ENCODE peak calls at places on chromosomes 5 and 9, in four cellular contexts. X is A549, A is K562, T is HepG2. Y is an unnamed sample. For H3K9me3, the result is how much of the 10 kb centered on the place peaks cover.

GRCh38 chr9:137776306-137776995 is 101.1 kb upstream of the CACNA1B start:
- DNase-seq in A (no peak), T (no peak), X (no peak), Y (no peak)

GRCh38 chr5:143543358-143544255 is 140.1 kb upstream of the NR3C1 start:
- DNase-seq in T (peak), X (peak), A (no peak), Y (no peak)

GRCh38 chr5:139878093-139878492 is 82.5 kb downstream of the PSD2 start:
- DNase-seq in X (no peak), A (peak), T (no peak), Y (no peak)

GRCh38 chr9:81648891-81649290 is 40.5 kb downstream of the TLE1 start:
- DNase-seq in X (no peak), T (no peak), A (no peak), Y (no peak)

GRCh38 chr9:87836951-87837715 is 45.5 kb upstream of the SPATA31E1 start:
- DNase-seq in X (no peak), A (no peak), T (no peak), Y (no peak)

GRCh38 chr5:93189707-93190120 is 391.3 kb downstream of the NR2F1-AS1 start:
- DNase-seq in A (no peak), T (peak), X (peak), Y (no peak)

GRCh38 chr5:164608507-164608906 is 1103.1 kb downstream of the MAT2B start:
- DNase-seq in T (no peak), A (no peak), X (no peak), Y (no peak)

GRCh38 chr9:134435527-134436355 is 109.5 kb downstream of the RXRA start:
- DNase-seq in A (no peak), X (no peak), T (no peak), Y (no peak)

GRCh38 chr9:81424431-81424830 is 264.9 kb downstream of the TLE1 start:
- DNase-seq in X (no peak), A (no peak), T (no peak), Y (no peak)

GRCh38 chr9:4887556-4887955 is 94.8 kb downstream of the RCL1 start:
- DNase-seq in T (no peak), X (no peak), A (no peak), Y (no peak)

GRCh38 chr9:112076814-112077213 is 98.3 kb downstream of the SUSD1 start:
- DNase-seq in T (no peak), X (no peak), A (no peak), Y (no peak)

GRCh38 chr5:143600396-143601075 is 197.1 kb upstream of the NR3C1 start:
- DNase-seq in X (no peak), T (peak), A (no peak), Y (no peak)

GRCh38 chr5:61467766-61468482 is 135.9 kb downstream of the ZSWIM6 start:
- DNase-seq in T (no peak), X (no peak), A (no peak), Y (no peak)

GRCh38 chr5:39459091-39459490 is 34.3 kb upstream of the DAB2 start:
- DNase-seq in X (peak), T (no peak), A (no peak), Y (no peak)

GRCh38 chr9:135134253-135135028 is 47.0 kb downstream of the OLFM1 start:
- DNase-seq in A (no peak), X (no peak), T (no peak), Y (no peak)

GRCh38 chr5:80884851-80885697 is 75.1 kb upstream of the RASGRF2 start:
- DNase-seq in X (no peak), T (no peak), A (no peak), Y (no peak)

GRCh38 chr9:35716236-35716635 is 15.8 kb downstream of the TLN1 start:
- DNase-seq in T (no peak), X (peak), A (no peak), Y (no peak)

GRCh38 chr9:35714579-35715252 is 17.3 kb downstream of the TLN1 start:
- DNase-seq in T (no peak), X (no peak), A (no peak), Y (no peak)

GRCh38 chr9:35712762-35713400 is 19.1 kb downstream of the TLN1 start:
- DNase-seq in A (no peak), T (no peak), X (no peak), Y (no peak)

GRCh38 chr9:35713578-35713977 is 18.4 kb downstream of the TLN1 start:
- DNase-seq in A (no peak), T (no peak), X (no peak), Y (no peak)

DNA sequence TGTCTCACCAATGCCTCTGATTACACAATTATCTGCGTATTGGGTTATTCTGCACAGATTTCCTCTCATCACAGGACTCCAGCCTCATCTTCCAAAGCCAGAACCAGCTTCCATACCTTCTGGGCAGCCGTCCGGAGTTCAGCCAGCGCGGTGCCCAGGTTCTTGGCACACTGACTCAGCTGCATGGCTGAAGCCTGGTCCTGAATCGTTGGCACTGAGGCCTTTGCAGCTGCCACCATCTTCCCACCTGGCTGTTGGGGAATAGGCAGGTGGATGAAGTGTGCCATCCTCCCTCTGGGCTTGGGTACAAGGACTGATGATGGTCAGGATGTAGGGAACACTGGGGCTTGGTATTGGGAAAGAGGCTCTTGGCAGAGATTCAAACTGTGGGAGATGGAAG is 17.9 kb downstream of the TLN1 start:
- DNase-seq in T (no peak), X (no peak), A (no peak), Y (no peak)
- TF ChIP-seq POLR2AphosphoS2 in T (no peak), X (no peak), A (no peak), Y (no peak)

GRCh38 chr5:135874461-135874860 is 21.2 kb downstream of the IL9 start:
- DNase-seq in T (no peak), A (no peak), X (no peak), Y (no peak)
- H3K9me3 ChIP-seq in T (under half), A (under half), X (under half), Y (under half)

GRCh38 chr5:96977228-96977627 is 41.3 kb downstream of the LNPEP start:
- DNase-seq in T (no peak), X (no peak), A (no peak), Y (no peak)
- TF ChIP-seq POLR2AphosphoS2 in T (no peak), X (no peak), A (no peak), Y (no peak)

GRCh38 chr9:64015136-64015535 is 1269.9 kb downstream of the FOXD4L5 start:
- DNase-seq in T (no peak), X (no peak), A (no peak), Y (no peak)
- H3K9me3 ChIP-seq in T (under half), X (under half), A (under half), Y (under half)

DNA sequence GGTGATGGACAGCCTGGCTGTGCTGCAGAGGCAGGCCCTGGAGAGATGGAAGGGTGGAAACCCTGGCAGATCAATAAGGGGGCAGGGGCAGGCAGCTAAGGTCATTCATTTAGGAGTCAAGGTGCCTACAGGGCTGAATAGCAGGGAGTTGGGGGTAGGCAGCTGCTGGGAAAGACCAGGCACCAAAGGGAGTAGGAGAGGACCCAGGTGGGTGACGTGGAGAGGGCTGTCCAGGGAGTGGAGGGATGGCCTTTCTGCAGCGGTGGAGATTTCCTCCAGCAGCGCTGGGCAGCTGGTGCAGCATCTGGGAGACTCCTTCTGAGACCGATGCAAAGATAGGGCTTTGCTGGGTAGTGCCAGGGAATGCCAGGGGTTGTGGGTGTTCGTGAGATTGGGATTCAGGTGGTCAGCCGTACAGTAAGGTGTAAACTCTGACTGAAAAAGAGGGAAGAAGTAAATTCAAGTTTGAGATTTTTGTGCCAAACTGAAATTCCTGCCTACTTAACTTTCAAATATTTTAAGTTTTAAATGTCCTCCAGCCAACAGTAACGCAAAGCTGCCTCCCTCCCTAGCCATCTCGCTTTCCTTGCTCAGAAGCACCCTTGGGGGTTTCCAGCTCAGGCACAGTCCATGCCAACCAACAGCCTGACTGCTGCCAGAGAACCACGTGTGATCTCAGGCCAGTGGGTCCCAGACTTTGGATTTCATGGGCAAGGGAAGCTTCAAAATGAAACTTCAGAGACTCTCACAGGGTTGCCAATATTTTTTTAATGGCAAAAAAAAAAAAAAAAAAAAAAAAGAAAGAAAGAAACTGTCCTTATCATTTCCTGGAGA is 18.6 kb upstream of the ANGPTL2 start:
- DNase-seq in X (no peak), A (no peak), T (no peak), Y (no peak)
- TF ChIP-seq POLR2AphosphoS2 in X (no peak), A (no peak), T (no peak), Y (no peak)

GRCh38 chr9:71886015-71886414 is 25.0 kb downstream of the ABHD17B start:
- DNase-seq in X (no peak), A (no peak), T (no peak), Y (no peak)

GRCh38 chr9:71878327-71879274 is 32.4 kb downstream of the ABHD17B start:
- DNase-seq in X (no peak), T (no peak), A (no peak), Y (no peak)

GRCh38 chr9:71879644-71880174 is 31.3 kb downstream of the ABHD17B start:
- DNase-seq in T (peak), X (no peak), A (no peak), Y (no peak)

GRCh38 chr9:71885467-71885866 is 25.5 kb downstream of the ABHD17B start:
- DNase-seq in X (no peak), A (no peak), T (no peak), Y (no peak)

GRCh38 chr9:71884005-71884404 is 27.0 kb downstream of the ABHD17B start:
- DNase-seq in T (no peak), A (no peak), X (no peak), Y (no peak)
- H3K9me3 ChIP-seq in T (under half), A (under half), X (half or more), Y (under half)

GRCh38 chr9:126514037-126514821 is 99.5 kb upstream of the LMX1B start:
- DNase-seq in T (no peak), X (peak), A (peak), Y (no peak)
- TF ChIP-seq POLR2AphosphoS2 in T (no peak), X (no peak), A (no peak), Y (no peak)

GRCh38 chr5:150895431-150896428 is 9.1 kb downstream of the ZNF300 start:
- DNase-seq in A (no peak), X (peak), T (no peak), Y (no peak)
- H3K9me3 ChIP-seq in A (under half), X (half or more), T (half or more), Y (under half)